ENCODE peak calls at places on chromosomes 4 and X, in six cellular contexts. A is ovary; Q is psoas muscle; Z is colonic mucosa; G is lower lobe of right lung; U is CD8-positive, alpha-beta T cell. K is an unnamed sample. For H3K4me1, the result is how much of the 10 kb centered on the place peaks cover.

GRCh38 chrX:87338510-87338909 is 179.1 kb upstream of the KLHL4 start:
- DNase-seq in Z (no peak), U (no peak), Q (no peak), A (no peak), G (no peak), K (no peak)

GRCh38 chrX:66602381-66602938 is 36.4 kb downstream of the EDA2R start:
- DNase-seq in Q (no peak), Z (no peak), A (no peak), G (no peak), U (no peak), K (no peak)

GRCh38 chr4:8272472-8273428 is 3.2 kb downstream of the HTRA3 start:
- DNase-seq in G (no peak), Q (no peak), U (no peak), Z (no peak), A (peak), K (no peak)

GRCh38 chrX:5829469-5829868 is 399.2 kb downstream of the NLGN4X start:
- DNase-seq in Q (no peak), A (no peak), G (no peak), U (no peak), Z (no peak), K (no peak)

GRCh38 chr4:95956094-95956493 is 116.2 kb downstream of the PDHA2 start:
- DNase-seq in U (no peak), G (no peak), Z (no peak), A (no peak), Q (no peak), K (no peak)

GRCh38 chr4:104577405-104577804 is 82.7 kb upstream of the CXXC4 start:
- DNase-seq in Z (no peak), G (no peak), Q (no peak), U (no peak), A (no peak), K (no peak)

GRCh38 chr4:14729605-14730004 is 272.7 kb upstream of the CPEB2 start:
- DNase-seq in Z (no peak), G (no peak), Q (no peak), U (no peak), A (no peak), K (no peak)

GRCh38 chr4:93157984-93158383 is 670.6 kb upstream of the ATOH1 start:
- DNase-seq in Q (no peak), Z (no peak), G (no peak), A (no peak), U (no peak), K (no peak)

GRCh38 chr4:54433686-54434085 is 204.6 kb downstream of the PDGFRA start:
- DNase-seq in Z (no peak), Q (no peak), U (no peak), G (no peak), A (no peak), K (no peak)

GRCh38 chrX:123764967-123765871 is 32.4 kb upstream of the THOC2 start:
- DNase-seq in Q (peak), U (peak), Z (peak), G (peak), A (peak), K (peak)

GRCh38 chrX:152991123-152991522 is 2.8 kb downstream of the PNMA5 start:
- DNase-seq in Z (no peak), Q (no peak), G (no peak), U (no peak), A (no peak), K (no peak)

GRCh38 chr4:122873752-122874151 is 47.1 kb downstream of the FGF2 start:
- DNase-seq in Z (no peak), A (no peak), G (no peak), Q (no peak), U (no peak), K (no peak)

GRCh38 chr4:110533940-110534339 is 58.0 kb downstream of the ENPEP start:
- DNase-seq in Q (no peak), Z (no peak), G (no peak), U (no peak), A (no peak), K (no peak)

GRCh38 chr4:119025440-119025839 is 110.2 kb upstream of the MYOZ2 start:
- DNase-seq in A (peak), G (peak), Q (no peak), Z (peak), U (no peak), K (peak)

GRCh38 chr4:41678951-41679350 is 69.6 kb downstream of the PHOX2B start:
- DNase-seq in Z (no peak), U (no peak), A (no peak), Q (no peak), G (no peak), K (no peak)

GRCh38 chrX:31201503-31201902 is 129.7 kb upstream of the FTHL17 start:
- DNase-seq in G (no peak), Z (no peak), A (no peak), U (no peak), Q (no peak), K (no peak)

GRCh38 chrX:55210931-55211677 is 9.0 kb upstream of the PAGE5 start:
- DNase-seq in G (no peak), Q (no peak), A (no peak), Z (no peak), U (no peak), K (no peak)

GRCh38 chr4:33924239-33924638 is 2320.1 kb downstream of the ARAP2 start:
- DNase-seq in U (no peak), A (no peak), Q (no peak), G (no peak), Z (no peak), K (no peak)

GRCh38 chr4:53021709-53022108 is 159.6 kb downstream of the RASL11B start:
- DNase-seq in U (no peak), Z (no peak), A (no peak), Q (no peak), G (no peak), K (no peak)

GRCh38 chrX:133294126-133294525 is 76.0 kb upstream of the TFDP3 start:
- DNase-seq in U (no peak), G (no peak), Q (no peak), Z (no peak), A (no peak), K (no peak)

GRCh38 chrX:12929701-12930100 is 23.3 kb downstream of the TLR8 start:
- DNase-seq in G (no peak), Q (no peak), U (no peak), A (no peak), Z (no peak), K (no peak)

GRCh38 chr4:138702471-138702870 is 313.1 kb upstream of the NOCT start:
- DNase-seq in A (no peak), Z (no peak), G (no peak), Q (no peak), U (no peak), K (no peak)

GRCh38 chr4:115418997-115419396 is 305.6 kb upstream of the NDST4 start:
- DNase-seq in A (no peak), U (no peak), Q (no peak), G (no peak), Z (no peak), K (no peak)

GRCh38 chrX:48937065-48937907 is 18.5 kb upstream of the PIM2 start:
- DNase-seq in A (no peak), Z (peak), Q (peak), U (peak), G (peak), K (no peak)

GRCh38 chrX:48648299-48648698 is 35.3 kb upstream of the WAS start:
- DNase-seq in Q (no peak), A (peak), G (no peak), U (peak), Z (peak), K (peak)

GRCh38 chr4:64495948-64496347 is 86.7 kb upstream of the TECRL start:
- DNase-seq in U (no peak), A (no peak), G (no peak), Q (no peak), Z (no peak), K (no peak)

GRCh38 chrX:11434607-11435006 is 141.4 kb downstream of the AMELX start:
- DNase-seq in Q (no peak), Z (no peak), U (no peak), G (no peak), A (no peak), K (no peak)

GRCh38 chrX:11429543-11430085 is 136.4 kb downstream of the AMELX start:
- DNase-seq in Z (no peak), G (no peak), A (no peak), Q (no peak), U (no peak), K (no peak)

GRCh38 chrX:11435568-11435967 is 142.4 kb downstream of the AMELX start:
- DNase-seq in U (no peak), Q (no peak), G (no peak), Z (no peak), A (no peak), K (no peak)

GRCh38 chrX:11430266-11430665 is 137.1 kb downstream of the AMELX start:
- DNase-seq in U (no peak), Q (no peak), G (no peak), Z (no peak), A (no peak), K (no peak)

DNA sequence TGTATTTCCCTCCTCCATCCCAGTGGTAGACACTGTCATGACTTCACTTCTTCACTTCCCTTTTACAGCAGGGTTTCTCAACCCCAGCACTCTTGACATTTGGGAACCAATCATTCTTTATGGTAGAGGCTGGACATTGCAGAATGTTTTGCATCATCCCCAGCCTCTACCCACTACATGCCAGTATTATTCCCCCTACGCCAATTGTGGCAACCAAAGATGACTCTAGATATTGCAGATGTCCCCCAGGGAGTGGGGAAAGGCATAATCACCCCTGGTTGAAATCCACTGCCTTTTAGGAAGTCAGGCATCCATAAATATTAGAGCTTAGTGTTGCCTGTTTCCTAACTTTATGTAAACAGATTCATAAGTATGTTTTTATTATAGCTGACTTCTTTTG is 138.6 kb downstream of the AMELX start:
- DNase-seq in G (no peak), Z (no peak), Q (no peak), A (no peak), U (no peak), K (no peak)
- H3K4me1 ChIP-seq in G (under half), Z (under half), Q (under half), A (under half), U (under half), K (under half)

GRCh38 chr4:46931981-46932380 is 22.9 kb upstream of the COX7B2 start:
- DNase-seq in Z (peak), G (no peak), U (no peak), A (no peak), Q (no peak), K (no peak)
- TF ChIP-seq CTCF in Z (peak), G (peak), U (no peak), A (no peak), Q (no peak), K (peak)

DNA sequence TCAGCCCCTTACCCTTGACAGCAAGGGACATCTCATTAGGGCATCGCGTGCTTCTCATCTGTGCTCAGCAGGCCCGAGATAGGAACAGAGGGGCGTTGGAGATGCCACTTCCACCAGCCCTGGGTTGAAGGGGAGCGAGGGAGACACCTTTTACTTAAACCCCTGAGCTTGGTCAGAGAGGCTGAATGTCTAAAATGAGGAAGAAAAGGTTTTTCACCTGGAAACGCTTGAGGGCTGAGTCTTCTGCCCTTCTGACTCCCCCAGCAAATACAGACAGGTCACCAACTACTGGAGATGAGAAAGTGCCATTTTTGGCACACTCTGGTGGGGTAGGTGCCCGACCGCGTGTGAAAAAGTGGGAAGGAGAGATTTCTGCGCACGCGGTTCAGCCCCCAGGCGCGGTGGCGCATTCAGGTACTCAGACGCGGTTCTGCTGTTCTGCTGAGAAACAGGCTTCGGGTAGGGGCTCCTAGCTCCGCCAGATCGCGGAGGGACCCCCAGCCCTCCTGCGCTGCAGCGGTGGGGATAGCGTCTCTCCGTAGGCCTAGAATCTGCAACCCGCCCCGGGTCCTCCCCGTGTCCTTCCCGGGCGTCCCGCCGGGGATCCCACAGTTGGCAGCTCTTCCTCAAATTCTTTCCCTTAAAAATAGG is 3.2 kb downstream of the SHOX start:
- DNase-seq in Z (no peak), A (no peak), Q (no peak), U (no peak), G (no peak), K (no peak)
- H3K4me3 ChIP-seq in Z (no peak), A (no peak), Q (no peak), U (no peak), G (no peak), K (no peak)

DNA sequence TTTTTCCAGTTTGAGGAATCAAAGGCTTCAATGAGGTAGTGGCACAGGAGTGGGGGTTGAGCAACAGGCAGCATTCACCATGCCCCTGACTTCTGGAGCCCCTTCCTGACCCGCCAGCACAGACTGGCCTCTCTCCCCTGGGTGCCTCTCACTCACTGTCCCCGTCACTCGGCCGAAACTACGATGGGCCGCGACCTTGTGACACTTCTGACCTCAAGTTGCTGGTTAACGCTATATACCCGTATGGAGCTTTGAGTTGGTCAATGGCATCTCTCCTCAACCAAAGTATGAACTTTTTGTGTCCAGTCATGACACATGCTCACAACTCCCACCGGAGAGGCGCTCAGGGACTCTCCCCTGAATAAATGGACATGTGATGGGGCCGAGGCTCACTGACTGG is 72.1 kb downstream of the IRF2 start:
- DNase-seq in G (no peak), Z (no peak), A (no peak), Q (no peak), U (no peak), K (no peak)
- H3K4me1 ChIP-seq in G (under half), Z (under half), A (under half), Q (under half), U (under half), K (under half)

DNA sequence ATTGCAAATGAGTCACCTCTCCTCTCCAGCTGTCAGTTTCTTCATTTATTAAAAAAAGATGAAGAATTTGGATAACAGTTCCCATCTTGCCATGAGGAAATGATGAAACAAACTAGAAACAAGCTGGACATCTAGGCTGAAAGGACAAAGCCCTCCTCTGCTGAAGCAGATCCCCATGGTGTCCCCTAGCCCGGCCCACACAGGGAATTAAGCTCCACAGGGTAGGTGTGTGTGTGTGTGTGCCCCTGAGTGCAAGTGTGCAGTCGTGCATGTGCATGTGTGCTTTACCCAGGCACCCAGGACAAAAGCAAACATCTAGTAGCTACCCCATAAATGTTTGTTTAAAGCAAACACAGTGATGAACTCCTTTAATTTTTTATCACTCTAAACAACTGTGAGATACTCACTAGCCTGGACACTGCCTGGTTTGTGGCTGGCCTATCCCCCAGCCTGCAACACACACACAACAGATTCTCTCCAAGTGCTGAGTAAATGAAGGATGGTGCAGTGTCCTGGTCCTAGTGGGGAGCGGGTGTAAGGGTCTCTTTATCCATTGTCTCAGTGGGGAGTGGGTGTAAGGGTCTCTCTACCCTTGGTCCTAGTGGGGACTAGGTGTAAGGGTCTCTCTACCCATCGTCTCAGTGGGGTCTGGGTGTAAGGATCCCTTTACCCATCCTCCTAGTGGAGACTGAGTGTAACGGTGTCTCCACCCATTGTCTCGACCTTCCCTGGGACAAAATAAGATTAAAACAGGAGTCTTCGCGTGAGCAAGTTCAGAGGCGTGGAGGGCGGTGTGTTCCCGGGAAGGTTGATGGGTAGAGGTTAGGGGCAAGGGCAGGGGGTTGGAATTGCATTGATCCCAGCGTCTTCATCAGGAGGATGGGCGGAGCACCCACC is 688 bp upstream of the EVC start:
- DNase-seq in U (no peak), A (no peak), G (no peak), Q (no peak), Z (no peak), K (no peak)
- TF ChIP-seq CTCF in U (no peak), A (no peak), G (peak), Q (no peak), Z (no peak), K (no peak)

DNA sequence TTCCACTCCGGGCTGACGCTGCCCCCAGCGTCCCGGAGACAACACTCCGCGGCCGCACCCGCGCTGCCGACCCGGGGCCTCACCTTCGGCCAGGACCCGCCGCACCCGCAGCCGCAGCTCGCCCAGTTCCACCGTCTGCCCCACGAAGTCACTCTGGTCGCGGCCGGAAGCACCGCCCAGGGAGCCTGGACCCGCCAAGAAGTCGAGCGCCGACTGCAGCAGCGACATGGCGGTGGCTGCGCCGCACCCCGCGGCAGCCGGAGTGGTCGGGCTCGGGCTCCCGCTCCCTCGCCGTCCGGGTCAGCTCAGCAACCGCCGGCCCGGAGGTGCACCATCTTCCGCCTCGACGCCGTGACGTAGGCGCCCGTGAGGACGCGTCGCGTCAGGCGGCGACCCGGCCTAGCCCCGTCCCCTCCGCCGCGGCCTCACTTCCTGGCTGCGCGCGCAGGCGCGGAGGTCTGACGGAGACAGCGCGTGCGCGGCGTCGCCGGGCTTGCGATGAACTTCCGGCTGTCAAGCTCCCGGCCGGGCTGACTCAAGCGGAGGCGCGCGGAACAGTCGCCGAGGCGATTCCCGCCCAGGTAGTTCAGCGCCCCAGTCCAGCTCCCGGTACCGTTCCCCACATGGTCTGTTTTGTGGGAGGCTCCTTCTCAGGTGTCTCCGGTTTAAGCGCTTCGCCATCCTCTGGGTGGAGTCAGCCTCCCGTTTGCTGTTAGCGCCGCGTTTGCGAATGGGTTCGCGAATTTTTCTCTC is at the start of the genes GAK and TMEM175:
- DNase-seq in G (peak), A (peak), U (peak), Z (peak), Q (peak), K (peak)
- H3K4me3 ChIP-seq in G (peak), A (peak), U (peak), Z (peak), Q (peak), K (peak)

DNA sequence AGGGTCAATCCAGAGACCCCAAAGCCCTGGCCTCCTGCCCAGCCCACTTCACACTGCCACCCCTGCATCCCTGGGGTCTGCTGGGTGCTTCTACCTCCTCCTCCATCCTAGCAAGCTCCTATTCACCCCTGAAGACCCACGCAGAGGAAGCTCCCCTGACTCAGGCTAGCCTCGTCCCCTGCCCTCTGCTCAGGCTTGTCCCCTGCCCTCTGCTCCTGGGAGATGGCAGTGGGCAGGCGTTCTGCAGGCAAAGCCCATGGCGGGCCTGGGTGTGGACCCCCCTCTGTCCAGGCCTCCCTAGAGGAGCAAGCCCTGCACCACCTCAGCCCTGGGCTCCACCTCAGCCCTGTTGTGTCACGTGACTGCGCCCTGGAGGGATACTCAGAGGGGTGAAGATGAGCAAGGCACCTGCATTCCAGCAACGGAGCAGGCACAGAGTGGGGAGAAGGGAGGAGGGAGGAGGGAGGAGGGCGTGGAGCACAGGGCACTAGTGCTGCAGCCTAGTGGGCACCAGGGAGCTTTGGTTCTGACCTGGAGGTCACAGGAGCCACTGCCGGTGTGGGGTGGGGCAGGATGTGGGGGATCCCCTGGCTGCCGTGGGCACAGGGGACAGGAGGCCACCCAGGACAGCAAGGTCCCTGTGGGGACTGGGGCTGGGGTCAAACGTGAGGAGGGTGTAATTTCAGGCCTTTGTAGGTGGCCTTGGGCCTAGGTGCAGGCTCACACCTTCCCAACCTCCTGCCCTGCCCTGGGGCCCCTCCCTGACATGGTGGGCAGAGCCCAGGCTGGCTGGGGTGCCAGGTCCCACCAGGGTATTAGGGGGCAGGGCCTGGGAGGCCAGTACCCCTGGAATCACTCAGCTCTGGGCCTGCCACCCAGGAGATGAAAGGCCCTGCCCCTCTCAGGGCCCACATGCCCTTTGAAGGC is 27.4 kb upstream of the FGFR3 start:
- DNase-seq in Q (no peak), A (no peak), U (no peak), G (no peak), Z (no peak), K (no peak)
- H3K4me1 ChIP-seq in Q (under half), A (under half), U (under half), G (under half), Z (under half), K (under half)

GRCh38 chr4:112510191-112510467 is 5.9 kb downstream of the NEUROG2 start:
- DNase-seq in A (no peak), Z (no peak), G (no peak), U (no peak), Q (no peak), K (no peak)
- TF ChIP-seq CTCF in A (no peak), Z (no peak), G (no peak), U (no peak), Q (no peak), K (no peak)

K was measured in uterus.